ENCODE peak calls at places on chromosomes 4 and X, in ten cellular contexts. O is A549, L is tibial nerve, E is IMR-90, J is spleen, M is sigmoid colon, S is stomach, D is adrenal gland, X is ovary, F is heart left ventricle. U is an unnamed sample.

GRCh38 chr4:113397114-113397701 is 347.8 kb downstream of the ANK2 start:
- DNase-seq in S (no peak), X (no peak), L (no peak), M (no peak), J (no peak), D (no peak), O (no peak), E (peak; percentile 82), F (no peak), U (no peak)

GRCh38 chr4:10124167-10124930 is 7.8 kb upstream of the WDR1 start:
- DNase-seq in L (no peak), J (no peak), O (no peak), S (no peak), D (no peak), E (no peak), X (no peak), M (no peak), F (no peak), U (no peak)

GRCh38 chr4:13762126-13762525 is 134.6 kb upstream of the BOD1L1 start:
- DNase-seq in E (peak; percentile 10), X (no peak), D (no peak), S (no peak), F (no peak), M (no peak), L (no peak), O (no peak), J (no peak), U (no peak)

GRCh38 chrX:70332600-70332999 is 42.7 kb downstream of the KIF4A start:
- DNase-seq in E (no peak), S (no peak), M (no peak), O (peak; percentile 20), X (no peak), L (no peak), F (no peak), J (no peak), D (no peak), U (no peak)

GRCh38 chr4:67035986-67036385 is 509.3 kb downstream of the CENPC start:
- DNase-seq in F (no peak), L (no peak), S (no peak), J (no peak), D (no peak), O (no peak), E (no peak), M (no peak), X (no peak), U (no peak)

GRCh38 chr4:1642196-1642951 is 41.7 kb downstream of the FAM53A start:
- DNase-seq in X (no peak), J (no peak), E (no peak), O (no peak), M (no peak), L (no peak), F (no peak), S (no peak), D (no peak), U (peak; percentile 10)

GRCh38 chrX:106481341-106481740 is 130.4 kb upstream of the RADX start:
- DNase-seq in J (no peak), D (peak; percentile 60), M (no peak), E (peak; percentile 41), X (peak; percentile 12), L (peak; percentile 71), S (peak; percentile 42), O (peak; percentile 48), F (peak; percentile 19), U (peak; percentile 47)

GRCh38 chrX:1392376-1393130 is 640 bp upstream of the SLC25A6 start:
- DNase-seq in S (peak; percentile 65), L (peak; percentile 68), M (peak; percentile 91), X (no peak), O (peak; percentile 83), D (peak; percentile 75), F (peak; percentile 78), E (peak; percentile 52), J (no peak), U (peak; percentile 68)

GRCh38 chr4:44652002-44652401 is 577 bp upstream of the YIPF7 start:
- DNase-seq in L (no peak), M (no peak), X (no peak), S (no peak), E (no peak), O (no peak), J (no peak), D (no peak), F (no peak), U (no peak)

GRCh38 chr4:678765-679481 is 4.6 kb downstream of the MYL5 start:
- DNase-seq in S (no peak), F (no peak), M (no peak), L (no peak), E (no peak), D (no peak), J (peak; percentile 62), O (no peak), X (no peak), U (no peak)

GRCh38 chr4:81392164-81392563 is 79.5 kb downstream of the RASGEF1B start:
- DNase-seq in E (no peak), M (no peak), D (no peak), L (no peak), S (no peak), X (no peak), F (no peak), O (no peak), J (no peak), U (no peak)

GRCh38 chrX:78753571-78753970 is 6.1 kb downstream of the LPAR4 start:
- DNase-seq in O (no peak), F (no peak), D (no peak), M (no peak), J (no peak), E (no peak), X (no peak), S (no peak), L (no peak), U (no peak)

GRCh38 chr4:99447079-99447478 is 11.9 kb upstream of the ADH7 start:
- DNase-seq in F (no peak), D (no peak), M (no peak), J (no peak), S (no peak), L (no peak), E (peak; percentile 43), X (no peak), O (peak; percentile 72), U (peak; percentile 29)
- H3K27ac ChIP-seq in F (no peak overlapping the region), D (no peak overlapping the region), M (no peak overlapping the region), J (no peak overlapping the region), S (peak overlapping the region; percentile 32), L (no peak overlapping the region), E (no peak overlapping the region), X (no peak overlapping the region), O (peak overlapping the region; percentile 73), U (no peak overlapping the region)

DNA sequence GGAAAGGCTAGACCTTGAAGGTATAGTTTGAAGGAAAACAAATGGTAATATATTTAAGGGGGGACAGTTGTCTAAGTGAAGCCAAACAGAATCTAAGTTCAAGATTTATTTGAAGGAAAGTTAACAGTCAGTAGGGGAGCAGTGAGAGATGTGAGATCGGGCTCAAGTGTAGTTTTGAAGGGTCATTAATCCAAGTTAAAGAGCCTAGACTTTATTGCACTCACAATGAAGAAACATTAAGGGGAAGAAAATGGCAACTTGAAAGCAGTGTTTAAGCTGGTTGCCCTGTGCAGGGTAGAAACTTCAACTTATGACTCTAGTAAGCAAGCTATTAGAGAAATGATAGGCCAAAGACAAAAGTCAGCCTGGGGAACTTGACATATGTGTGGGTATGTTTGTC is 1952.2 kb downstream of the PCDH7 start:
- DNase-seq in O (no peak), L (no peak), F (no peak), X (no peak), D (no peak), S (no peak), J (no peak), M (no peak), E (no peak), U (no peak)
- H3K4me1 ChIP-seq in O (no peaks in the 10 kb centered on the region), L (no peaks in the 10 kb centered on the region), F (no peaks in the 10 kb centered on the region), X (no peaks in the 10 kb centered on the region), D (no peaks in the 10 kb centered on the region), S (no peaks in the 10 kb centered on the region), J (no peaks in the 10 kb centered on the region), M (no peaks in the 10 kb centered on the region), E (no peaks in the 10 kb centered on the region), U (no peaks in the 10 kb centered on the region)

GRCh38 chr4:39770005-39770404 is 72.1 kb downstream of the UBE2K start:
- DNase-seq in M (no peak), D (no peak), L (no peak), E (no peak), J (no peak), O (no peak), S (no peak), X (no peak), F (no peak), U (no peak)
- TF ChIP-seq POLR2A in M (no peak), D (no peak), L (no peak), E (no peak), J (no peak), O (no peak), S (no peak), X (no peak), F (no peak), U (no peak)

GRCh38 chr4:74331252-74331651 is 23.0 kb downstream of the EPGN start:
- DNase-seq in O (no peak), S (no peak), D (no peak), X (no peak), F (no peak), E (no peak), M (no peak), L (no peak), J (no peak), U (no peak)

GRCh38 chr4:74325886-74326285 is 17.6 kb downstream of the EPGN start:
- DNase-seq in S (no peak), O (no peak), J (no peak), L (no peak), E (no peak), M (no peak), D (no peak), X (no peak), F (no peak), U (no peak)

GRCh38 chr4:74327751-74328150 is 19.5 kb downstream of the EPGN start:
- DNase-seq in M (no peak), X (no peak), E (peak; percentile 29), O (no peak), F (no peak), S (no peak), D (no peak), L (no peak), J (no peak), U (no peak)

GRCh38 chr4:74330295-74330750 is 22.1 kb downstream of the EPGN start:
- DNase-seq in E (no peak), M (no peak), D (no peak), O (no peak), L (no peak), S (no peak), F (no peak), J (no peak), X (no peak), U (no peak)

GRCh38 chr4:74328501-74328900 is 20.2 kb downstream of the EPGN start:
- DNase-seq in F (no peak), D (no peak), M (no peak), L (no peak), O (no peak), S (no peak), X (no peak), J (no peak), E (peak; percentile 27), U (no peak)
- H3K27ac ChIP-seq in F (no peak overlapping the region), D (no peak overlapping the region), M (no peak overlapping the region), L (no peak overlapping the region), O (no peak overlapping the region), S (no peak overlapping the region), X (no peak overlapping the region), J (no peak overlapping the region), E (no peak overlapping the region), U (no peak overlapping the region)

U was measured in body of pancreas.